ENCODE peak calls at places on chromosomes 13 and 19, in five cellular contexts. One of them, this sample, is unnamed.

GRCh38 chr19:38045554-38046253 is 138.7 kb downstream of the SIPA1L3 start:
- DNase-seq in GM12878: no peak
- DNase-seq in choroid plexus epithelial cell: no peak
- DNase-seq in fibroblast of villous mesenchyme: no peak
- DNase-seq in spleen: no peak
- DNase-seq in this sample: no peak

GRCh38 chr13:111474136-111475002 is 153.9 kb downstream of the TEX29 start:
- DNase-seq in choroid plexus epithelial cell: peak
- DNase-seq in fibroblast of villous mesenchyme: peak
- DNase-seq in spleen: no peak
- DNase-seq in GM12878: no peak
- DNase-seq in this sample: no peak

GRCh38 chr19:17805427-17805826 is 10.5 kb downstream of the B3GNT3 start:
- DNase-seq in spleen: no peak
- DNase-seq in fibroblast of villous mesenchyme: no peak
- DNase-seq in GM12878: no peak
- DNase-seq in choroid plexus epithelial cell: no peak
- DNase-seq in this sample: no peak

GRCh38 chr13:99658266-99658991 is 157.2 kb downstream of the TM9SF2 start:
- DNase-seq in spleen: peak
- DNase-seq in GM12878: no peak
- DNase-seq in choroid plexus epithelial cell: peak
- DNase-seq in fibroblast of villous mesenchyme: peak
- DNase-seq in this sample: peak

GRCh38 chr19:6691342-6691741 is 21.4 kb upstream of the TNFSF14 start:
- DNase-seq in spleen: peak
- DNase-seq in GM12878: no peak
- DNase-seq in choroid plexus epithelial cell: no peak
- DNase-seq in fibroblast of villous mesenchyme: no peak
- DNase-seq in this sample: no peak

GRCh38 chr19:38162094-38162493 is 61.9 kb downstream of the DPF1 start:
- DNase-seq in spleen: no peak
- DNase-seq in choroid plexus epithelial cell: no peak
- DNase-seq in GM12878: no peak
- DNase-seq in fibroblast of villous mesenchyme: no peak
- DNase-seq in this sample: no peak

GRCh38 chr13:95182570-95183285 is 118.5 kb downstream of the ABCC4 start:
- DNase-seq in choroid plexus epithelial cell: no peak
- DNase-seq in spleen: no peak
- DNase-seq in GM12878: no peak
- DNase-seq in fibroblast of villous mesenchyme: no peak
- DNase-seq in this sample: no peak

GRCh38 chr19:55712804-55713631 is 25.2 kb downstream of the NLRP9 start:
- DNase-seq in spleen: no peak
- DNase-seq in choroid plexus epithelial cell: no peak
- DNase-seq in fibroblast of villous mesenchyme: no peak
- DNase-seq in GM12878: no peak
- DNase-seq in this sample: no peak

GRCh38 chr19:13095934-13096890 is 6.4 kb downstream of the LYL1 start:
- DNase-seq in GM12878: no peak
- DNase-seq in spleen: peak
- DNase-seq in choroid plexus epithelial cell: no peak
- DNase-seq in fibroblast of villous mesenchyme: no peak
- DNase-seq in this sample: no peak

GRCh38 chr13:34748078-34748477 is 194.0 kb upstream of the NBEA start:
- DNase-seq in spleen: no peak
- DNase-seq in fibroblast of villous mesenchyme: peak
- DNase-seq in choroid plexus epithelial cell: peak
- DNase-seq in GM12878: no peak
- DNase-seq in this sample: no peak

GRCh38 chr19:44728178-44728577 is 20.3 kb upstream of the BCL3 start:
- DNase-seq in GM12878: no peak
- DNase-seq in spleen: no peak
- DNase-seq in choroid plexus epithelial cell: no peak
- DNase-seq in fibroblast of villous mesenchyme: no peak
- DNase-seq in this sample: no peak

GRCh38 chr19:44731622-44732021 is 16.9 kb upstream of the BCL3 start:
- DNase-seq in GM12878: no peak
- DNase-seq in spleen: no peak
- DNase-seq in fibroblast of villous mesenchyme: no peak
- DNase-seq in choroid plexus epithelial cell: no peak
- DNase-seq in this sample: no peak

GRCh38 chr19:44732235-44733014 is 16.1 kb upstream of the BCL3 start:
- DNase-seq in GM12878: no peak
- DNase-seq in choroid plexus epithelial cell: no peak
- DNase-seq in spleen: no peak
- DNase-seq in fibroblast of villous mesenchyme: no peak
- DNase-seq in this sample: no peak

GRCh38 chr19:44731081-44731480 is 17.4 kb upstream of the BCL3 start:
- DNase-seq in GM12878: no peak
- DNase-seq in choroid plexus epithelial cell: no peak
- DNase-seq in fibroblast of villous mesenchyme: no peak
- DNase-seq in spleen: no peak
- DNase-seq in this sample: no peak

GRCh38 chr19:44729516-44730033 is 18.9 kb upstream of the BCL3 start:
- DNase-seq in choroid plexus epithelial cell: no peak
- DNase-seq in spleen: no peak
- DNase-seq in GM12878: no peak
- DNase-seq in fibroblast of villous mesenchyme: no peak
- DNase-seq in this sample: no peak
- TF ChIP-seq CTCF in choroid plexus epithelial cell: no peak
- TF ChIP-seq CTCF in spleen: no peak
- TF ChIP-seq CTCF in GM12878: no peak
- TF ChIP-seq CTCF in fibroblast of villous mesenchyme: no peak
- TF ChIP-seq CTCF in this sample: no peak

GRCh38 chr19:9535934-9536333 is 2.5 kb downstream of the ZNF426 start:
- DNase-seq in fibroblast of villous mesenchyme: no peak
- DNase-seq in GM12878: no peak
- DNase-seq in spleen: no peak
- DNase-seq in choroid plexus epithelial cell: no peak
- DNase-seq in this sample: no peak

DNA sequence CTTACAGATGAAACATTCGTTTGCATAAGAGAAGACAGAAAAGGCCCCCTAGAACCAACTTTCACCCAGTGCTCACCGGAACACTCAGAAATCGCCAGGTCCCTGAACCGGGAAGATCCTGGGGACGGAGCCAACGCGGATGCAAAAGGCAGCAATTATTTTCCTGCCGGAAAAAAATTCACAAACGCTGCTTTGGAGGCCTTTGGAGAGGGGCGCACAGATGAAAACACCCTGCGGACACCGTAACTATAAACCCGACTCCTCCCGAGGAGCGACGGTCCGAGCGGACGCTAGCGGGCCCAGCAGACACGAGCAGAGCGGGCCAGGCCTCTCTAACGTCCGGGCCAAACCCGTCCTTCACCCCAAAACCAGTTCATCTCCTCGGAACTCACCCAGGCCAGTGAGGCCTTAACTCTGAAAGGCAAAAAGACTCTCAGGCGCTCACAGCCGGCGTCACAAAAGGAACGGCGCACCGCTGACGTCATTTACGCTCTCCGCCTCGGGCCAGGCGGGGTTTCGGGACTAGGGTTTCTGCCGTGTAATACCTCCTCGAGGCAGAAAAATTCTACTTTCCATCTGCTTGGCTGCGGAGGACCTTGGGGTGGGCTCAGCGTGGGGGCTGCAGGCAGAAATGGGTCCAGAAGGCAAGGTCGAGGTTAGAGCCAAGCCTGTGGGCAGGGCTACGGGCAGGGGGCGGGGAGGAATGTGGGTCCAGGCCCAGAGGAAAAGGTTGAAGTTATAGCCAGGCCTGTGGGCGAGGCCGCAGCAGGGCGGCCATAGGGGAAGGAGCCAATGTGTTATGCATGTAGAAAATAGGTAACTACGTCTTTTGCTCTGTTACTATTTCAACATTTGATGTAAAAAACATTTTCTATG is at the start of gene ZNF426:
- DNase-seq in choroid plexus epithelial cell: peak
- DNase-seq in GM12878: peak
- DNase-seq in spleen: peak
- DNase-seq in fibroblast of villous mesenchyme: peak
- DNase-seq in this sample: peak
- H3K4me3 ChIP-seq in choroid plexus epithelial cell: peak
- H3K4me3 ChIP-seq in GM12878: peak
- H3K4me3 ChIP-seq in spleen: peak
- H3K4me3 ChIP-seq in fibroblast of villous mesenchyme: peak
- H3K4me3 ChIP-seq in this sample: peak

GRCh38 chr19:15812059-15812722 is 3.3 kb downstream of the OR10H1 start:
- DNase-seq in fibroblast of villous mesenchyme: no peak
- DNase-seq in spleen: no peak
- DNase-seq in GM12878: no peak
- DNase-seq in choroid plexus epithelial cell: no peak
- DNase-seq in this sample: no peak

GRCh38 chr19:15811476-15811875 is 4.0 kb downstream of the OR10H1 start:
- DNase-seq in spleen: no peak
- DNase-seq in GM12878: no peak
- DNase-seq in choroid plexus epithelial cell: no peak
- DNase-seq in fibroblast of villous mesenchyme: no peak
- DNase-seq in this sample: no peak

GRCh38 chr19:15815306-15815705 is at the start of gene OR10H1:
- DNase-seq in fibroblast of villous mesenchyme: no peak
- DNase-seq in choroid plexus epithelial cell: no peak
- DNase-seq in spleen: no peak
- DNase-seq in GM12878: no peak
- DNase-seq in this sample: no peak

GRCh38 chr19:15813916-15814315 is 1.5 kb downstream of the OR10H1 start:
- DNase-seq in GM12878: no peak
- DNase-seq in fibroblast of villous mesenchyme: no peak
- DNase-seq in choroid plexus epithelial cell: no peak
- DNase-seq in spleen: no peak
- DNase-seq in this sample: no peak

GRCh38 chr19:15810335-15810734 is 5.1 kb downstream of the OR10H1 start:
- DNase-seq in choroid plexus epithelial cell: no peak
- DNase-seq in fibroblast of villous mesenchyme: no peak
- DNase-seq in GM12878: no peak
- DNase-seq in spleen: no peak
- DNase-seq in this sample: no peak
- TF ChIP-seq CTCF in choroid plexus epithelial cell: no peak
- TF ChIP-seq CTCF in fibroblast of villous mesenchyme: no peak
- TF ChIP-seq CTCF in GM12878: no peak
- TF ChIP-seq CTCF in spleen: no peak
- TF ChIP-seq CTCF in this sample: peak

GRCh38 chr13:42571895-42572294 is 2.1 kb upstream of the TNFSF11 start:
- DNase-seq in fibroblast of villous mesenchyme: no peak
- DNase-seq in choroid plexus epithelial cell: no peak
- DNase-seq in spleen: no peak
- DNase-seq in GM12878: no peak
- DNase-seq in this sample: no peak

GRCh38 chr13:42574435-42575311 is 721 bp downstream of the TNFSF11 start:
- DNase-seq in fibroblast of villous mesenchyme: no peak
- DNase-seq in choroid plexus epithelial cell: peak
- DNase-seq in GM12878: no peak
- DNase-seq in spleen: peak
- DNase-seq in this sample: peak

GRCh38 chr13:42574011-42574410 is at the start of gene TNFSF11:
- DNase-seq in spleen: no peak
- DNase-seq in choroid plexus epithelial cell: peak
- DNase-seq in GM12878: no peak
- DNase-seq in fibroblast of villous mesenchyme: no peak
- DNase-seq in this sample: no peak

GRCh38 chr13:42577538-42577937 is 3.6 kb downstream of the TNFSF11 start:
- DNase-seq in fibroblast of villous mesenchyme: no peak
- DNase-seq in GM12878: no peak
- DNase-seq in choroid plexus epithelial cell: no peak
- DNase-seq in spleen: no peak
- DNase-seq in this sample: no peak

DNA sequence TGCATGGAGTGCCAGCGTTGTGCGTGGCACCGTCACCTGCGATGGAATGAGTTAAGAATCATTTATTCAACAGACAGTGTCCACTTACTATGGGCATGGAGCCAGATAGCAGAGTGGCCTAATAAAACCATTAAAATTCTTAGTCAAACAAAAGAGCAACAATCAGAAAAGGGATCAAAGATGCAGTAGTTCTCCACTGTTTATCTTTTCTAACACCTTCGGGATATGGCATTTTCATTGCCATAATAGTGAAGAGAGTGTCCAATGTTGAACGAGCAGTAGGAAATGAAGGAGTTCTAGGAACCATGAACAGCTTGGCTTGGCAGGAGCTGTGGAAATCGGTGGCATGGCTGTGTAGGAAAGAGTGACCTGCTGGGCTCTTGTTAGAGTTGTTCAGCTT is 2.0 kb downstream of the TNFSF11 start:
- DNase-seq in choroid plexus epithelial cell: no peak
- DNase-seq in fibroblast of villous mesenchyme: no peak
- DNase-seq in spleen: no peak
- DNase-seq in GM12878: no peak
- DNase-seq in this sample: no peak
- H3K4me3 ChIP-seq in choroid plexus epithelial cell: peak
- H3K4me3 ChIP-seq in fibroblast of villous mesenchyme: no peak
- H3K4me3 ChIP-seq in spleen: no peak
- H3K4me3 ChIP-seq in GM12878: peak
- H3K4me3 ChIP-seq in this sample: peak

GRCh38 chr19:1447565-1447903 is 2.4 kb upstream of the APC2 start:
- DNase-seq in choroid plexus epithelial cell: no peak
- DNase-seq in GM12878: no peak
- DNase-seq in fibroblast of villous mesenchyme: no peak
- DNase-seq in spleen: no peak
- DNase-seq in this sample: no peak

GRCh38 chr19:1446713-1447564 is 3.0 kb upstream of the APC2 start:
- DNase-seq in choroid plexus epithelial cell: no peak
- DNase-seq in GM12878: no peak
- DNase-seq in spleen: no peak
- DNase-seq in fibroblast of villous mesenchyme: no peak
- DNase-seq in this sample: no peak

GRCh38 chr19:1447944-1448343 is 2.0 kb upstream of the APC2 start:
- DNase-seq in spleen: no peak
- DNase-seq in choroid plexus epithelial cell: no peak
- DNase-seq in GM12878: no peak
- DNase-seq in fibroblast of villous mesenchyme: no peak
- DNase-seq in this sample: no peak

GRCh38 chr19:1445185-1445931 is 4.6 kb upstream of the APC2 start:
- DNase-seq in fibroblast of villous mesenchyme: no peak
- DNase-seq in choroid plexus epithelial cell: peak
- DNase-seq in GM12878: no peak
- DNase-seq in spleen: peak
- DNase-seq in this sample: no peak

GRCh38 chr19:1445932-1446712 is 3.8 kb upstream of the APC2 start:
- DNase-seq in choroid plexus epithelial cell: no peak
- DNase-seq in GM12878: no peak
- DNase-seq in fibroblast of villous mesenchyme: no peak
- DNase-seq in spleen: no peak
- DNase-seq in this sample: no peak
- TF ChIP-seq CTCF in choroid plexus epithelial cell: no peak
- TF ChIP-seq CTCF in GM12878: no peak
- TF ChIP-seq CTCF in fibroblast of villous mesenchyme: no peak
- TF ChIP-seq CTCF in spleen: no peak
- TF ChIP-seq CTCF in this sample: no peak

This sample was measured in GM12864.